ENCODE peak calls at places on chromosomes 5 and 9, in seven cellular contexts. X, S, T, E, I, N and U are unnamed samples. For H3K79me2, the result is how much of the 10 kb centered on the place peaks cover.

GRCh38 chr9:70921126-70921525 is 200.3 kb downstream of the TRPM3 start:
- DNase-seq in I (no peak), N (no peak), E (peak), X (peak), S (peak), T (no peak), U (no peak)

GRCh38 chr5:10328323-10328722 is 20.6 kb upstream of the CMBL start:
- DNase-seq in E (no peak), N (no peak), S (no peak), T (no peak), I (no peak), X (no peak), U (peak)

GRCh38 chr9:68653141-68653595 is 51.9 kb upstream of the PIP5K1B start:
- DNase-seq in E (no peak), T (no peak), X (no peak), S (no peak), N (no peak), I (no peak), U (no peak)

GRCh38 chr9:136372561-136373299 is 739 bp downstream of the CARD9 start:
- DNase-seq in I (peak), E (peak), N (no peak), X (peak), S (peak), T (peak), U (peak)

GRCh38 chr5:42756630-42757601 is at the start of gene CCDC152:
- DNase-seq in E (peak), X (peak), T (no peak), I (no peak), S (peak), N (peak), U (no peak)

GRCh38 chr9:79812099-79812498 is 240.3 kb downstream of the TLE4 start:
- DNase-seq in T (no peak), E (peak), N (no peak), I (no peak), S (no peak), X (peak), U (no peak)

GRCh38 chr5:122701640-122702523 is 73.0 kb upstream of the SNX2 start:
- DNase-seq in X (no peak), E (no peak), N (no peak), T (no peak), I (peak), S (no peak), U (no peak)

GRCh38 chr5:115920171-115920725 is 42.0 kb upstream of the LVRN start:
- DNase-seq in N (no peak), S (no peak), E (no peak), X (peak), I (no peak), T (no peak), U (no peak)

GRCh38 chr9:93303806-93304573 is 120.1 kb downstream of the WNK2 start:
- DNase-seq in I (no peak), E (no peak), T (no peak), N (no peak), S (no peak), X (no peak), U (no peak)

GRCh38 chr5:6338871-6339270 is 39.5 kb downstream of the MED10 start:
- DNase-seq in I (no peak), N (no peak), T (no peak), S (no peak), X (no peak), E (no peak), U (no peak)

GRCh38 chr5:10860196-10860543 is 99.1 kb upstream of the DAP start:
- DNase-seq in I (no peak), E (no peak), X (no peak), S (no peak), N (no peak), T (no peak), U (no peak)

GRCh38 chr5:115349001-115349817 is 52.8 kb upstream of the CCDC112 start:
- DNase-seq in E (peak), X (peak), T (peak), N (no peak), I (no peak), S (no peak), U (peak)

GRCh38 chr5:79263290-79263689 is 27.4 kb downstream of the JMY start:
- DNase-seq in N (no peak), X (no peak), T (no peak), S (no peak), E (no peak), I (peak), U (no peak)

GRCh38 chr5:54329731-54330709 is 19.6 kb upstream of the ARL15 start:
- DNase-seq in E (peak), I (no peak), X (peak), N (no peak), S (no peak), T (no peak), U (peak)

GRCh38 chr5:163912023-163912422 is 406.6 kb downstream of the MAT2B start:
- DNase-seq in I (no peak), N (no peak), X (no peak), E (no peak), S (no peak), T (no peak), U (no peak)

GRCh38 chr9:13513262-13513661 is 233.8 kb upstream of the MPDZ start:
- DNase-seq in X (peak), S (no peak), E (no peak), N (no peak), T (no peak), I (no peak), U (no peak)

GRCh38 chr9:87562062-87562461 is 64.4 kb downstream of the DAPK1 start:
- DNase-seq in S (no peak), I (no peak), X (no peak), T (no peak), N (no peak), E (no peak), U (no peak)

GRCh38 chr9:105132576-105132975 is 111.9 kb upstream of the SLC44A1 start:
- DNase-seq in S (no peak), E (peak), X (peak), T (peak), N (no peak), I (no peak), U (peak)

GRCh38 chr5:137190441-137190840 is 308.7 kb downstream of the SPOCK1 start:
- DNase-seq in N (no peak), X (no peak), T (no peak), S (no peak), E (peak), I (no peak), U (no peak)

GRCh38 chr9:133638076-133638475 is 1.9 kb downstream of the DBH start:
- DNase-seq in T (no peak), I (no peak), S (no peak), N (peak), E (no peak), X (no peak), U (no peak)

GRCh38 chr9:15276328-15276969 is 30.6 kb downstream of the TTC39B start:
- DNase-seq in X (no peak), N (no peak), T (peak), S (no peak), I (no peak), E (no peak), U (no peak)

GRCh38 chr9:107732781-107733529 is 243.4 kb upstream of the KLF4 start:
- DNase-seq in T (no peak), N (no peak), X (peak), S (no peak), E (peak), I (no peak), U (no peak)

GRCh38 chr5:3594514-3595101 is 1.0 kb upstream of the IRX1 start:
- DNase-seq in N (peak), X (no peak), E (peak), S (peak), I (no peak), T (no peak), U (no peak)

GRCh38 chr5:140637722-140638473 is 1.4 kb upstream of the TMCO6 start:
- DNase-seq in N (peak), I (no peak), T (peak), X (no peak), E (no peak), S (no peak), U (no peak)

GRCh38 chr5:141618030-141618803 is 583 bp downstream of the DIAPH1 start:
- DNase-seq in N (peak), I (peak), X (no peak), E (peak), S (peak), T (peak), U (peak)

GRCh38 chr9:116361558-116361957 is 208.0 kb downstream of the PAPPA start:
- DNase-seq in S (peak), I (no peak), T (no peak), E (no peak), X (no peak), N (no peak), U (no peak)

GRCh38 chr9:116368680-116369079 is 215.1 kb downstream of the PAPPA start:
- DNase-seq in I (no peak), N (no peak), S (no peak), E (no peak), T (no peak), X (no peak), U (no peak)

GRCh38 chr9:116360974-116361373 is 207.4 kb downstream of the PAPPA start:
- DNase-seq in X (no peak), I (no peak), E (no peak), N (no peak), T (no peak), S (no peak), U (no peak)

GRCh38 chr9:116362493-116362892 is 208.9 kb downstream of the PAPPA start:
- DNase-seq in E (no peak), S (no peak), X (no peak), I (no peak), N (no peak), T (no peak), U (no peak)

GRCh38 chr9:116365056-116365471 is 211.5 kb downstream of the PAPPA start:
- DNase-seq in I (no peak), T (no peak), N (peak), S (no peak), X (peak), E (peak), U (no peak)
- H3K4me3 ChIP-seq in I (no peak), T (no peak), N (no peak), S (no peak), X (no peak), E (no peak), U (no peak)

GRCh38 chr5:34694012-34694411 is 37.9 kb downstream of the RAI14 start:
- DNase-seq in S (no peak), E (no peak), X (no peak), I (no peak), T (no peak), N (no peak), U (no peak)

GRCh38 chr5:34690898-34691297 is 34.8 kb downstream of the RAI14 start:
- DNase-seq in E (no peak), T (no peak), N (no peak), X (no peak), I (no peak), S (no peak), U (no peak)

GRCh38 chr5:34692781-34693180 is 36.7 kb downstream of the RAI14 start:
- DNase-seq in S (no peak), E (no peak), X (no peak), N (no peak), T (no peak), I (no peak), U (no peak)

GRCh38 chr5:34690301-34690700 is 34.2 kb downstream of the RAI14 start:
- DNase-seq in E (no peak), S (no peak), T (peak), I (no peak), N (no peak), X (no peak), U (no peak)

GRCh38 chr5:34691326-34691725 is 35.2 kb downstream of the RAI14 start:
- DNase-seq in E (peak), X (no peak), T (no peak), N (no peak), S (no peak), I (no peak), U (no peak)
- H3K79me2 ChIP-seq in E (half or more), X (half or more), T (under half), N (half or more), S (half or more), I (under half), U (half or more)

GRCh38 chr5:167852515-167852914 is 438.9 kb upstream of the WWC1 start:
- DNase-seq in E (no peak), T (no peak), N (no peak), S (no peak), X (no peak), I (no peak), U (no peak)

GRCh38 chr5:167851416-167851815 is 440.0 kb upstream of the WWC1 start:
- DNase-seq in X (no peak), I (no peak), T (no peak), N (no peak), E (peak), S (no peak), U (no peak)

GRCh38 chr5:167857321-167857720 is 434.1 kb upstream of the WWC1 start:
- DNase-seq in I (no peak), E (no peak), S (no peak), T (no peak), N (no peak), X (no peak), U (no peak)

GRCh38 chr5:167853421-167853820 is 438.0 kb upstream of the WWC1 start:
- DNase-seq in E (peak), N (no peak), T (no peak), X (peak), S (no peak), I (no peak), U (no peak)

DNA sequence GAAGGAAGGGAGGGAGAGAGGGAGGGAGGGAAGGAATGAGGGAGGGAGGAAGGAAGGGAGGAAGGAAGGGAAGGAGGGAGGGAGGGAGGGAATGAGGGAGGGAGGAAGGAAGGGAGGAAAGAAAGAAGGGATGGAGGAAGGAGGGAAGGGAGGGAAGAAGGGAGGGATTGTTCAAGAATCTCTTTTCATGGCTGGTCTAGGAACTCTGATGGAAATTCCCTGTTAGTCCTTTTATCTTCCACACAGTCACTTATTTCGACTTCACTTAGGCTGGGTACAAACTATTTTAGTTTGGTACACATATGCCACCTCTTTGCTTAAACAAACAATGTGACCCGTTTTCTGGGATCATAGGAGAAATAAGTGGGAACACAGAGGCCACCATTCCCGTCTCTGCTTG is 435.6 kb upstream of the WWC1 start:
- DNase-seq in X (no peak), S (no peak), I (no peak), T (no peak), N (no peak), E (no peak), U (no peak)
- H3K4me3 ChIP-seq in X (no peak), S (no peak), I (no peak), T (no peak), N (no peak), E (no peak), U (no peak)

GRCh38 chr9:125126019-125126746 is 17.1 kb downstream of the SCAI start:
- DNase-seq in I (peak), T (no peak), N (no peak), S (no peak), X (peak), E (peak), U (peak)

GRCh38 chr9:125119643-125120286 is 23.6 kb downstream of the SCAI start:
- DNase-seq in T (no peak), I (peak), S (no peak), E (peak), N (no peak), X (peak), U (no peak)

GRCh38 chr9:125125523-125125922 is 17.8 kb downstream of the SCAI start:
- DNase-seq in S (no peak), N (no peak), X (no peak), I (no peak), T (no peak), E (peak), U (no peak)

DNA sequence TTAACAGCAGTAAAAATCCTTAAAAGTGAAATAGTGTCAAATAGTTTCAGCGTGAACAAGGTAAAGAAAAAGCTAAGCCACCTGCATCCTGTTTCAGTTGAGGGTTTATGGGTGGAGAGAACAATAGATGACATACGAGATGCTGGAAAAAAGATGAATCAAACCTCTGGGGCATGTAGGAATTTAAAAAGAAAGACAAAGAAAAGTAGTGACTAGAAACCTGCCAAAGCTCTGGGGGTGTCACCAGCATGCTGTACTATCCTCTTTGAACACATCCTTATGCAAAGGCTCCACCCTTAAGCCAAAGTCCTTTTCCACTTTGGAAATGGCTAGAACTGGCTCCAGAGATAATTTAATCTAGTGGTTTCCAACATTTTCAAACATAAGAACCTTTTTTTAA is 22.2 kb downstream of the SCAI start:
- DNase-seq in S (no peak), T (peak), N (peak), E (no peak), X (no peak), I (peak), U (no peak)
- H3K79me2 ChIP-seq in S (half or more), T (under half), N (half or more), E (under half), X (under half), I (under half), U (under half)

DNA sequence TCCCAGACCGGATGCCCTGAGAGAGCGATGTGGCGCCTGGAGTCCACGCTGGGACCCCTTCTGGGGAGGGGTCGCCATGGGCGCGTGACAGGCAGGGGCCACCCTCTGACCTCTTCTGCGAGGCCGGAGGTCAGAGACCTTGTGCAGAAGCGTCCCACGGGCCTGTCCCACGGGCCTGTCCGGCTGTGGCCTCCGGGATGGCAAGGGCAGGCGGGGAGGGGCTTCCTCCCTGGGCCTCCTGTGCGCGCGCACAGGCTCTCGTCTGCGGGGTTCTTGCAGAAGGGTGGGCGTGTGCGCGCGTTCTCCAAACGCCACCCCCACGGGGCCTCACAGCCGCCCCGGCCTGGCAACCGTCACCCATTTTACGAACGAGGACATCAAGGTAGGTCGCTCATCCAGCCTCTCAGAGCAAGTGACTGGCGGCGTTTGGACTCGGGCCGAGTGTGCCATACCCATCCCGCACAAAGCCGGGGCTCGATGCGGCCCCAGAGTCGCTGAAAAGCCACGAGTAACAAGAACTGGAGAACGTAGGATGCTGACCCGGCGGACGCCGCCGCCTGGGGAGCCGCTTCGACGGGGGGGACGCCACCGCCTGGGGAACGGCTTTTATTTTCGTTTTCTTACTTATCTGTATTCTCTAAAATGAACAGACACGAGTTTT is 897 bp downstream of the AHRR start:
- DNase-seq in X (peak), T (no peak), I (no peak), N (peak), E (peak), S (no peak), U (no peak)
- H3K4me3 ChIP-seq in X (peak), T (peak), I (no peak), N (peak), E (peak), S (peak), U (no peak)

GRCh38 chr5:11873587-11873986 is 30.7 kb downstream of the CTNND2 start:
- DNase-seq in N (no peak), I (no peak), X (no peak), S (no peak), T (no peak), E (no peak), U (no peak)

DNA sequence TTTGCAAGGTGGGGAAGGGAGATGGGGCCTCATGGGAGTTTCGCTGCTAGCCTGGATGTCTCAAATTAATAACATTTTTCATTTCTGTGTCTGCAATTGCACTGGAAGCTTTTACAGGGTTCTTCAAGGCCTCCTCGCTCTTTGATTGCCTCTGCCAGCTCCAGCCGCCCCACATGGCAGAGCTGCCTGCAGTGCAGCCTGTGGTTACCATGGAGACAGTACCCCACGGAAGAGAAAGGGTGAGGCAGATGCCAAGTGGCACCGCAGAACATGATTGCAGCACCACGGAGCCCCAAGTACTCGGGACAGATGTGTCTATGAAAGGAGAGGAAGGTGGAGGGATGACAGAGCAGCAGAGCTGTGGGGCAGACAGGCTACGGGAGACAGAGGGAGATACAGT is 25.4 kb downstream of the CTNND2 start:
- DNase-seq in X (no peak), T (no peak), S (no peak), E (no peak), N (no peak), I (no peak), U (no peak)
- H3K79me2 ChIP-seq in X (under half), T (under half), S (under half), E (under half), N (under half), I (under half), U (under half)

GRCh38 chr5:73199671-73200070 is 26.7 kb downstream of the TMEM174 start:
- DNase-seq in T (no peak), N (no peak), S (no peak), I (no peak), E (no peak), X (no peak), U (no peak)

GRCh38 chr5:73198833-73199592 is 26.0 kb downstream of the TMEM174 start:
- DNase-seq in T (no peak), E (no peak), X (no peak), S (no peak), N (no peak), I (no peak), U (no peak)

GRCh38 chr5:73204302-73204701 is 31.3 kb downstream of the TMEM174 start:
- DNase-seq in S (no peak), X (no peak), E (no peak), N (no peak), I (no peak), T (no peak), U (no peak)

GRCh38 chr5:73204733-73205132 is 31.7 kb downstream of the TMEM174 start:
- DNase-seq in I (no peak), E (no peak), S (no peak), X (no peak), N (no peak), T (no peak), U (no peak)

GRCh38 chr5:73201547-73202513 is 28.8 kb downstream of the TMEM174 start:
- DNase-seq in N (peak), E (peak), I (peak), T (peak), X (peak), S (peak), U (peak)
- H3K4me3 ChIP-seq in N (peak), E (no peak), I (no peak), T (no peak), X (no peak), S (no peak), U (no peak)

GRCh38 chr5:94620257-94620656 is 1.8 kb downstream of the SLF1 start:
- DNase-seq in I (no peak), E (no peak), S (no peak), X (no peak), T (no peak), N (no peak), U (no peak)
- H3K79me2 ChIP-seq in I (half or more), E (half or more), S (half or more), X (under half), T (under half), N (half or more), U (half or more)

DNA sequence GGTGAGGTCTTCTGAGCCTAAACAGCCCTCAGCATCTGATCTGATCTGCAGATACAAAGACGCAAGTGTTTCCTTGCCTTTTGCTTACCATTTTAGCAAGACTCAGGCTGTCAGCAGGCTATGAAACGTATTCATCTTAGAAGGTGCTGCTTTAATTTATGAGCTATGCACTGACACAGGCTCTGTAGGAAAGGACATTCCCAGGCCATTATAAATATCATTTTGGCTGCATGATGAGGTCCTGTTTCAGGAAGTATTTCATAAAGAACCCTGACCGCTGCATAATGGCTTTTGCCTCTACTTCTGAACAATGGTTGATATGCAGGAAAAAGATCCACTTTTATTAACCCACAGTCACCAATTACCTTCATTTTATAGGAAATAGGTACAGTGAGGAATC is 98.4 kb upstream of the CAST start:
- DNase-seq in I (no peak), X (no peak), N (no peak), E (no peak), S (no peak), T (no peak), U (no peak)
- H3K4me3 ChIP-seq in I (no peak), X (no peak), N (no peak), E (no peak), S (no peak), T (no peak), U (no peak)